ENCODE peak calls at places on chromosomes 3 and 15, in six cellular contexts. P is H9, R is IMR-90, Q is mesenchymal stem cell, K is neuronal stem cell, D is H1. V is an unnamed sample.

GRCh38 chr3:51712963-51713362 is 6.1 kb downstream of the GRM2 start:
- DNase-seq in Q (no peak), P (no peak), R (no peak), D (peak; percentile 24), K (no peak), V (no peak)

GRCh38 chr3:157112536-157112935 is 47.4 kb downstream of the CCNL1 start:
- DNase-seq in Q (no peak), D (no peak), K (no peak), P (no peak), R (no peak), V (peak; percentile 65)

GRCh38 chr15:46111730-46112129 is 476.9 kb downstream of the SQOR start:
- DNase-seq in D (no peak), Q (no peak), P (no peak), R (no peak), K (no peak), V (no peak)

GRCh38 chr15:45884289-45884688 is 249.5 kb downstream of the SQOR start:
- DNase-seq in R (no peak), Q (no peak), P (no peak), K (no peak), D (no peak), V (no peak)

GRCh38 chr3:12752111-12752510 is 6.9 kb downstream of the TMEM40 start:
- DNase-seq in D (no peak), Q (no peak), R (peak; percentile 21), P (no peak), K (no peak), V (peak; percentile 21)

GRCh38 chr3:33875680-33876079 is 77.2 kb downstream of the PDCD6IP start:
- DNase-seq in D (no peak), P (no peak), K (no peak), Q (no peak), R (no peak), V (no peak)

GRCh38 chr15:78327442-78327841 is 12.7 kb upstream of the CRABP1 start:
- DNase-seq in Q (no peak), D (no peak), K (no peak), P (no peak), R (no peak), V (no peak)

GRCh38 chr15:71304681-71305080 is 189.4 kb downstream of the THSD4 start:
- DNase-seq in P (no peak), K (no peak), D (no peak), Q (no peak), R (no peak), V (no peak)

GRCh38 chr15:41827290-41827879 is 507 bp upstream of the JMJD7 start:
- DNase-seq in K (peak; percentile 24), R (no peak), D (peak; percentile 80), Q (no peak), P (peak; percentile 68), V (peak; percentile 91)

GRCh38 chr3:113532698-113533533 is 561 bp downstream of the SIDT1 start:
- DNase-seq in Q (peak; percentile 15), K (peak; percentile 39), R (no peak), D (peak; percentile 61), P (peak; percentile 44), V (no peak)

GRCh38 chr3:100766069-100766468 is 56.8 kb downstream of the TFG start:
- DNase-seq in K (no peak), R (no peak), P (no peak), D (no peak), Q (no peak), V (no peak)

GRCh38 chr3:110343376-110343775 is 728.2 kb upstream of the NECTIN3 start:
- DNase-seq in K (peak; percentile 8), R (peak; percentile 33), D (no peak), P (no peak), Q (peak; percentile 51), V (no peak)

GRCh38 chr3:58625196-58625595 is 41.4 kb downstream of the FAM3D start:
- DNase-seq in P (no peak), R (no peak), K (no peak), D (no peak), Q (no peak), V (no peak)

GRCh38 chr3:142897807-142898206 is 8.9 kb upstream of the PCOLCE2 start:
- DNase-seq in Q (no peak), P (no peak), R (no peak), K (no peak), D (no peak), V (no peak)

GRCh38 chr3:142896201-142896755 is 7.4 kb upstream of the PCOLCE2 start:
- DNase-seq in R (peak; percentile 57), P (no peak), K (no peak), D (no peak), Q (peak; percentile 19), V (peak; percentile 76)

GRCh38 chr3:142894493-142894892 is 5.6 kb upstream of the PCOLCE2 start:
- DNase-seq in D (no peak), K (no peak), P (no peak), R (no peak), Q (no peak), V (no peak)

GRCh38 chr3:142898346-142899213 is 9.7 kb upstream of the PCOLCE2 start:
- DNase-seq in K (no peak), P (no peak), Q (no peak), R (no peak), D (no peak), V (no peak)

GRCh38 chr3:142896996-142897395 is 8.1 kb upstream of the PCOLCE2 start:
- DNase-seq in D (no peak), P (no peak), K (no peak), R (no peak), Q (no peak), V (no peak)
- H3K27ac ChIP-seq in D (no peak overlapping the region), P (no peak overlapping the region), K (no peak overlapping the region), R (no peak overlapping the region), Q (no peak overlapping the region), V (no peak overlapping the region)

GRCh38 chr3:164962610-164963009 is 115.7 kb downstream of the SI start:
- DNase-seq in K (no peak), Q (no peak), R (no peak), P (no peak), D (no peak), V (no peak)
- H2AFZ ChIP-seq in K (no peak overlapping the region), Q (no peak overlapping the region), R (no peak overlapping the region), P (no peak overlapping the region), D (no peak overlapping the region), V (no peak overlapping the region)

DNA sequence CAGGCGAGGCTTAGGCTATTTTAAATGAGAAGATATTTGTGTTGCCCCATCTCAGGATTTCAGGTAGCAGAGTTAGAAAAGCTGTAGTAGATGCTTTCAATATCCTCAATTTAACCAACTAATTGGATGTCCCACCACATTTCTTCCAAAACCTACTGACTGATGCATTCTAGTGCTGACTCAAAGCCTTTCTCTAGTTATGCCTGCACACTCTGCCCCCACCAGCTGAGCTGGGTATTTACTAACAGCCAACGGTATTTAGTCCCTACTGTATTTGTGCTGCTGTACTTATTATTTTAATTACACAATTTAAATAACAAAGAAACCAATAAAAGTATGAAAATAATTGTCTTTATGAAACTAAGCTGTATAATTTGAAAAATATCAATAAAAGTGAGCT is 139.5 kb downstream of the OSBPL10 start:
- DNase-seq in Q (no peak), P (no peak), K (no peak), R (no peak), D (no peak), V (no peak)
- H2BK120ac ChIP-seq in Q (no peak overlapping the region), P (no peak overlapping the region), K (no peak overlapping the region), R (no peak overlapping the region), D (no peak overlapping the region), V (no peak overlapping the region)

DNA sequence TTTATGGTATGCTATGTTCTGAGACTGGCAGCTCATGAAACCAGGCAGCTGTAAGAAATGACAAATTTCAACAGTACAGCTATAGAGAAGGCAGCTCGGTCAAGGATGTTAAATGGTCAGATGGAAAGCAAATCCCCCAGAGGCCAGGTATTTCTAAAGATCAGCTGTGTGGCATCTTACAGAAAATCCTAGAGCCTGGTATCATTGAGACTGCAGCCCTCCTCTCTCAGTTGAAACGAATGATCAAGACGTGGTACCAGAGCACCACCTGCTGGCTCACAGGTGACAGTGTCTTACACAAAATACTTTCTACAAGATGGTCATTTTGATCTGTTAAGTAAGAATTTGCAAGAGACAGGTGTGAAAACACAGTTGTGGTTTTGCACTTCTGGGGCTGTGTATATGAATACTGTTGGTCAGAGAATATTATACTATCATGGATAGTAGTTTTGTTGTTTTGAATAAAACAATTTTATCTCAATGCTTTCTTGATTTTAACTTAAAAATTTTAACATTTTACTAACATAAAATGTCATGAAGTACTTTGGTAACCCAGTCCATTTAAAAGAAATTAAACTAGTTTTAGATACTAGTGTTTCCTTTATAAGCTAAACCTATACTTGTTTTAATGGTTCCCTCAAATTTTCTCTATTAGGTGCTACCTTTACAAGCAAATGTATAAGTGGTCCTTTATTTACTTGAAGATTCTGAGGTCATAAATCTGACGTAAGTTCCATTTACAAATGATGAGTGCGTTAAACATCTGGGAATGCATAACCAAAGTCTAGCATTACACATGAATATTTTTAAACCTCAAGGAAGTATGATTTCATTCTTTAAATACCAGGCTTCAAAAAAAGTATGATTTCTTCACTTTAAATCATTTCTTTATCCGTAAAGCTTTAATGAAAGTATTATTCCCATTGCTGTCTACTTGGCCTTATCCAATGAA is 121.9 kb downstream of the PDZRN3 start:
- DNase-seq in Q (peak; percentile 73), K (peak; percentile 71), R (peak; percentile 98), D (no peak), P (peak; percentile 73), V (peak; percentile 59)
- H3K27ac ChIP-seq in Q (no peak overlapping the region), K (no peak overlapping the region), R (peak overlapping the region; percentile 70), D (no peak overlapping the region), P (no peak overlapping the region), V (no peak overlapping the region)

DNA sequence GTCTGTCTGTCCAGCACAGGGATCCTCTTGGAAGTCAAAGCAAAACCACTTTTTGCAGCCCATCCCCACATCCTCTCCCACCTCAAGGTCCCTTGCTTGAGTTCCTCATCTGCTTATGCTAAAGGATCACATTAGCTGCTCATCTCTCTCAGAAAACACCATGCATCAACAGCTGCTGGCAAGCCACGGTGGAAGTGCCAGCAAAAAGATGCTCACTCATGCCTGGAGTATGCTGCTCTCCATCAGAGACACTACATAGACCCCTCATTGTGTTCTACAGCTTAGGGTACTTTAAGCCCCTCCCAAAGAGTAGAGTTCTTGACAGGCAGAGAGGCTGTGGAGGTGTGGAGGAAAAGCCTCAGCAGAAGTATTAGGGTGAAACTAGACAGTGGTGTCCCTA is 94.6 kb upstream of the COL8A1 start:
- DNase-seq in P (no peak), Q (no peak), K (no peak), D (no peak), R (no peak), V (no peak)
- H2AFZ ChIP-seq in P (no peak overlapping the region), Q (no peak overlapping the region), K (no peak overlapping the region), D (no peak overlapping the region), R (peak overlapping the region; percentile 69), V (no peak overlapping the region)

DNA sequence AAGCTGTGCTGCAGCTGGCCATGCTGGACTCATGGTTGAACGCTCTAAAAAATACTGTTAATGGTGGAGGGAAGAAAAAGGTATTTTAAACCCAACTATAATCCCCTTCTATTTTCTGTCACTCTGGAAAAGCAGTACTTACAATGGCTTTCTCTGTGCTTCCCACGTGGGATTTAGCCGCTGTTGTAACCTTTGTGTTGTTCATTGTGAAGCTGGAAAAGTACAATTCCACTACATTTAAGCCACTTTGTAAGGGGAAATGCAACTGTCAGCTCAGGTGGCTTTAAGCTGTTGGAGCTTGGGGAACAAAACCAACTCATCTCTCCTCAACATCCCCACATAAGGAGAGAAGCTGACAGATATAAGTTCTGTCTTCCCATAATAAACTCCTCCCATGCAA is 917.6 kb downstream of the IGSF11 start:
- DNase-seq in D (no peak), K (peak; percentile 54), Q (no peak), P (no peak), R (no peak), V (no peak)
- H2BK120ac ChIP-seq in D (peak overlapping the region; percentile 3), K (no peak overlapping the region), Q (no peak overlapping the region), P (no peak overlapping the region), R (no peak overlapping the region), V (no peak overlapping the region)

V was measured in trophoblast cell.